ENCODE peak calls at places on chromosomes 3 and 15, in four cellular contexts. One of them, this sample, is unnamed.

GRCh38 chr3:58167431-58168351 is 43.1 kb downstream of the DNASE1L3 start:
- DNase-seq in K562: peak
- DNase-seq in HepG2: no peak
- DNase-seq in A549: peak
- DNase-seq in this sample: peak

GRCh38 chr15:62818691-62819090 is 223.9 kb upstream of the TPM1 start:
- DNase-seq in A549: no peak
- DNase-seq in K562: no peak
- DNase-seq in HepG2: no peak
- DNase-seq in this sample: no peak

GRCh38 chr15:31080618-31081017 is 20.9 kb downstream of the TRPM1 start:
- DNase-seq in K562: peak
- DNase-seq in A549: peak
- DNase-seq in HepG2: no peak
- DNase-seq in this sample: peak

GRCh38 chr3:57100046-57100695 is 39.7 kb downstream of the SPATA12 start:
- DNase-seq in K562: peak
- DNase-seq in A549: peak
- DNase-seq in HepG2: peak
- DNase-seq in this sample: peak

GRCh38 chr3:43627360-43627759 is 5.5 kb upstream of the ANO10 start:
- DNase-seq in K562: no peak
- DNase-seq in HepG2: no peak
- DNase-seq in A549: no peak
- DNase-seq in this sample: no peak

GRCh38 chr3:151859125-151859741 is 14.2 kb upstream of the SUCNR1 start:
- DNase-seq in A549: no peak
- DNase-seq in K562: no peak
- DNase-seq in HepG2: no peak
- DNase-seq in this sample: no peak

GRCh38 chr15:41429003-41429890 is 12.4 kb downstream of the RTF1 start:
- DNase-seq in A549: no peak
- DNase-seq in HepG2: no peak
- DNase-seq in K562: no peak
- DNase-seq in this sample: no peak

GRCh38 chr3:6540981-6541380 is 319.9 kb upstream of the GRM7 start:
- DNase-seq in HepG2: no peak
- DNase-seq in A549: no peak
- DNase-seq in K562: peak
- DNase-seq in this sample: no peak

GRCh38 chr15:74466570-74466969 is 5.6 kb upstream of the UBL7 start:
- DNase-seq in HepG2: no peak
- DNase-seq in K562: no peak
- DNase-seq in A549: no peak
- DNase-seq in this sample: no peak

GRCh38 chr15:62432702-62433398 is 267.8 kb upstream of the C2CD4B start:
- DNase-seq in A549: no peak
- DNase-seq in HepG2: no peak
- DNase-seq in K562: no peak
- DNase-seq in this sample: no peak

GRCh38 chr3:54299169-54299935 is 177.0 kb downstream of the CACNA2D3 start:
- DNase-seq in K562: no peak
- DNase-seq in HepG2: no peak
- DNase-seq in A549: no peak
- DNase-seq in this sample: no peak

GRCh38 chr15:80217327-80217900 is 34.6 kb downstream of the CTXND1 start:
- DNase-seq in K562: no peak
- DNase-seq in A549: no peak
- DNase-seq in HepG2: no peak
- DNase-seq in this sample: no peak

GRCh38 chr3:150296966-150297365 is 111.1 kb upstream of the TSC22D2 start:
- DNase-seq in K562: no peak
- DNase-seq in A549: no peak
- DNase-seq in HepG2: no peak
- DNase-seq in this sample: no peak

GRCh38 chr15:31485911-31486461 is 159.4 kb downstream of the KLF13 start:
- DNase-seq in A549: no peak
- DNase-seq in K562: no peak
- DNase-seq in HepG2: no peak
- DNase-seq in this sample: no peak

GRCh38 chr3:10774129-10774670 is 41.8 kb upstream of the SLC6A11 start:
- DNase-seq in K562: no peak
- DNase-seq in A549: no peak
- DNase-seq in HepG2: no peak
- DNase-seq in this sample: no peak

GRCh38 chr3:106560451-106560966 is 691.7 kb upstream of the CBLB start:
- DNase-seq in HepG2: no peak
- DNase-seq in K562: no peak
- DNase-seq in A549: peak
- DNase-seq in this sample: no peak

GRCh38 chr15:49758856-49759255 is 138.0 kb downstream of the DTWD1 start:
- DNase-seq in A549: no peak
- DNase-seq in K562: no peak
- DNase-seq in HepG2: no peak
- DNase-seq in this sample: no peak

GRCh38 chr3:146222204-146223046 is 28.5 kb downstream of the PLSCR4 start:
- DNase-seq in HepG2: peak
- DNase-seq in K562: peak
- DNase-seq in A549: peak
- DNase-seq in this sample: peak

GRCh38 chr3:179840985-179841384 is 188.1 kb downstream of the USP13 start:
- DNase-seq in K562: no peak
- DNase-seq in HepG2: no peak
- DNase-seq in A549: no peak
- DNase-seq in this sample: no peak

GRCh38 chr3:67947808-67948508 is 293.5 kb upstream of the SUCLG2 start:
- DNase-seq in A549: no peak
- DNase-seq in K562: no peak
- DNase-seq in HepG2: peak
- DNase-seq in this sample: peak

GRCh38 chr3:138493804-138494606 is 59.6 kb downstream of the ESYT3 start:
- DNase-seq in HepG2: no peak
- DNase-seq in K562: no peak
- DNase-seq in A549: peak
- DNase-seq in this sample: no peak

GRCh38 chr15:61501815-61502214 is 272.7 kb upstream of the RORA start:
- DNase-seq in A549: no peak
- DNase-seq in HepG2: no peak
- DNase-seq in K562: no peak
- DNase-seq in this sample: no peak

GRCh38 chr15:33201376-33202189 is 7.1 kb upstream of the FMN1 start:
- DNase-seq in K562: peak
- DNase-seq in A549: peak
- DNase-seq in HepG2: peak
- DNase-seq in this sample: peak

GRCh38 chr3:59388555-59389280 is 338.9 kb upstream of the CFAP20DC start:
- DNase-seq in HepG2: no peak
- DNase-seq in A549: no peak
- DNase-seq in K562: no peak
- DNase-seq in this sample: no peak

GRCh38 chr15:43958894-43959330 is 132.1 kb downstream of the WDR76 start:
- DNase-seq in HepG2: no peak
- DNase-seq in A549: no peak
- DNase-seq in K562: no peak
- DNase-seq in this sample: no peak

GRCh38 chr15:25682349-25682748 is 180.8 kb downstream of the ATP10A start:
- DNase-seq in K562: no peak
- DNase-seq in A549: no peak
- DNase-seq in HepG2: no peak
- DNase-seq in this sample: no peak

GRCh38 chr3:132378846-132379245 is 38.5 kb upstream of the DNAJC13 start:
- DNase-seq in K562: no peak
- DNase-seq in HepG2: no peak
- DNase-seq in A549: no peak
- DNase-seq in this sample: no peak

GRCh38 chr3:29757054-29757777 is 476.3 kb downstream of the RBMS3 start:
- DNase-seq in K562: no peak
- DNase-seq in A549: no peak
- DNase-seq in HepG2: no peak
- DNase-seq in this sample: no peak

GRCh38 chr3:58074997-58075396 is 66.8 kb downstream of the FLNB start:
- DNase-seq in HepG2: no peak
- DNase-seq in A549: no peak
- DNase-seq in K562: no peak
- DNase-seq in this sample: no peak

GRCh38 chr3:30631237-30631961 is 25.0 kb downstream of the TGFBR2 start:
- DNase-seq in A549: no peak
- DNase-seq in K562: no peak
- DNase-seq in HepG2: peak
- DNase-seq in this sample: no peak

GRCh38 chr3:143348486-143349327 is 229.1 kb downstream of the CHST2 start:
- DNase-seq in A549: no peak
- DNase-seq in K562: peak
- DNase-seq in HepG2: no peak
- DNase-seq in this sample: no peak

GRCh38 chr3:195873281-195873887 is 35.0 kb downstream of the TNK2 start:
- DNase-seq in A549: no peak
- DNase-seq in K562: no peak
- DNase-seq in HepG2: no peak
- DNase-seq in this sample: no peak

GRCh38 chr15:62482715-62483429 is 317.8 kb upstream of the C2CD4B start:
- DNase-seq in A549: peak
- DNase-seq in K562: peak
- DNase-seq in HepG2: peak
- DNase-seq in this sample: peak

GRCh38 chr3:190747566-190747965 is 114.9 kb downstream of the GMNC start:
- DNase-seq in A549: no peak
- DNase-seq in HepG2: no peak
- DNase-seq in K562: no peak
- DNase-seq in this sample: no peak

GRCh38 chr3:51891242-51892039 is 11.7 kb downstream of the IQCF1 start:
- DNase-seq in K562: no peak
- DNase-seq in A549: no peak
- DNase-seq in HepG2: no peak
- DNase-seq in this sample: no peak
- TF ChIP-seq NR3C1 in K562: no peak
- TF ChIP-seq NR3C1 in A549: no peak
- TF ChIP-seq NR3C1 in HepG2: no peak
- TF ChIP-seq NR3C1 in this sample: no peak

GRCh38 chr3:15428539-15428938 is 1.1 kb downstream of the EAF1 start:
- DNase-seq in HepG2: no peak
- DNase-seq in A549: no peak
- DNase-seq in K562: peak
- DNase-seq in this sample: no peak
- TF ChIP-seq NR3C1 in HepG2: no peak
- TF ChIP-seq NR3C1 in A549: no peak
- TF ChIP-seq NR3C1 in K562: no peak
- TF ChIP-seq NR3C1 in this sample: no peak

GRCh38 chr3:73658227-73658626 is 33.5 kb upstream of the PDZRN3 start:
- DNase-seq in K562: no peak
- DNase-seq in A549: no peak
- DNase-seq in HepG2: no peak
- DNase-seq in this sample: no peak

GRCh38 chr3:73656241-73656890 is 31.6 kb upstream of the PDZRN3 start:
- DNase-seq in HepG2: no peak
- DNase-seq in A549: no peak
- DNase-seq in K562: no peak
- DNase-seq in this sample: no peak

GRCh38 chr3:73653877-73654276 is 29.1 kb upstream of the PDZRN3 start:
- DNase-seq in A549: no peak
- DNase-seq in K562: no peak
- DNase-seq in HepG2: no peak
- DNase-seq in this sample: no peak
- TF ChIP-seq NR3C1 in A549: no peak
- TF ChIP-seq NR3C1 in K562: no peak
- TF ChIP-seq NR3C1 in HepG2: no peak
- TF ChIP-seq NR3C1 in this sample: no peak

GRCh38 chr3:108222813-108223307 is 636 bp upstream of the IFT57 start:
- DNase-seq in HepG2: no peak
- DNase-seq in A549: no peak
- DNase-seq in K562: peak
- DNase-seq in this sample: no peak
- TF ChIP-seq NR3C1 in HepG2: no peak
- TF ChIP-seq NR3C1 in A549: no peak
- TF ChIP-seq NR3C1 in K562: no peak
- TF ChIP-seq NR3C1 in this sample: no peak